ENCODE peak calls at places on chromosome 17, in nine cellular contexts. P, H, V, X, G, T, E, W and K are unnamed samples.

GRCh38 chr17:31509095-31509804 is 117.8 kb downstream of the RAB11FIP4 start:
- DNase-seq in H (no peak), V (no peak), G (no peak), W (no peak), E (no peak), X (no peak), T (no peak), P (no peak), K (no peak)

GRCh38 chr17:27544350-27545131 is 86.4 kb upstream of the LGALS9 start:
- DNase-seq in P (no peak), H (no peak), T (no peak), E (no peak), G (no peak), X (no peak), W (no peak), V (peak), K (no peak)

GRCh38 chr17:41894791-41895331 is 23.9 kb downstream of the ACLY start:
- DNase-seq in P (peak), E (no peak), T (peak), H (peak), G (peak), V (peak), W (no peak), X (no peak), K (peak)

GRCh38 chr17:80678621-80679020 is 134.0 kb downstream of the RPTOR start:
- DNase-seq in T (peak), X (no peak), E (peak), V (peak), W (no peak), G (peak), H (peak), P (peak), K (peak)

GRCh38 chr17:66365204-66365524 is 62.8 kb downstream of the PRKCA start:
- DNase-seq in W (no peak), E (no peak), H (no peak), P (no peak), V (peak), T (peak), G (no peak), X (no peak), K (no peak)

GRCh38 chr17:44568311-44568710 is 11.0 kb downstream of the FZD2 start:
- DNase-seq in E (no peak), V (no peak), X (no peak), G (no peak), W (no peak), T (no peak), P (no peak), H (no peak), K (no peak)

GRCh38 chr17:61144137-61144536 is 255.5 kb upstream of the TBX2 start:
- DNase-seq in T (no peak), G (no peak), W (no peak), H (no peak), E (no peak), V (no peak), X (no peak), P (no peak), K (no peak)

GRCh38 chr17:9308069-9308468 is 267.6 kb downstream of the STX8 start:
- DNase-seq in H (no peak), P (no peak), W (no peak), V (no peak), E (no peak), G (no peak), T (no peak), X (no peak), K (no peak)

GRCh38 chr17:37708008-37708615 is 36.7 kb downstream of the HNF1B start:
- DNase-seq in W (no peak), P (no peak), E (no peak), X (no peak), H (no peak), G (no peak), T (no peak), V (no peak), K (no peak)

GRCh38 chr17:5115673-5116651 is at the start of gene USP6:
- DNase-seq in V (no peak), E (no peak), W (no peak), G (no peak), T (no peak), H (no peak), P (no peak), X (no peak), K (no peak)

GRCh38 chr17:27817731-27818130 is 17.4 kb upstream of the NOS2 start:
- DNase-seq in X (no peak), E (no peak), P (peak), W (no peak), H (no peak), V (peak), T (peak), G (no peak), K (peak)

GRCh38 chr17:14792751-14793150 is 472.4 kb downstream of the PMP22 start:
- DNase-seq in V (peak), T (no peak), G (peak), H (no peak), E (no peak), P (no peak), X (no peak), W (no peak), K (peak)

GRCh38 chr17:74528491-74529199 is 2.6 kb downstream of the CD300LB start:
- DNase-seq in E (peak), P (no peak), X (no peak), W (no peak), H (no peak), T (no peak), V (no peak), G (no peak), K (peak)

GRCh38 chr17:46862949-46863348 is 11.6 kb downstream of the WNT9B start:
- DNase-seq in T (no peak), P (no peak), E (no peak), G (no peak), V (no peak), W (no peak), X (no peak), H (no peak), K (no peak)

GRCh38 chr17:29620271-29620670 is 2.4 kb downstream of the CORO6 start:
- DNase-seq in G (peak), H (peak), X (no peak), W (no peak), P (peak), E (no peak), T (peak), V (peak), K (peak)

GRCh38 chr17:13728751-13729150 is 127.0 kb upstream of the HS3ST3A1 start:
- DNase-seq in X (no peak), V (peak), T (peak), W (no peak), G (no peak), P (peak), H (peak), E (no peak), K (peak)